ENCODE peak calls at places on chromosomes 4 and X, in nine cellular contexts. L, N, D, Z, U, J, B, T and H are unnamed samples.

GRCh38 chr4:101066586-101066985 is 280.7 kb downstream of the PPP3CA start:
- DNase-seq in L (no peak), U (no peak), T (no peak), N (no peak), D (no peak), B (no peak), Z (no peak), J (no peak), H (no peak)

GRCh38 chrX:24259544-24260240 is 54.2 kb downstream of the SUPT20HL2 start:
- DNase-seq in B (peak; percentile 56), U (peak; percentile 57), D (peak; percentile 67), J (no peak), T (peak; percentile 87), Z (peak; percentile 50), L (peak; percentile 83), N (no peak), H (peak; percentile 30)

GRCh38 chrX:155263854-155264628 is at the start of gene RAB39B:
- DNase-seq in N (peak; percentile 37), U (peak; percentile 58), Z (peak; percentile 4), J (peak; percentile 67), T (peak; percentile 61), B (peak; percentile 26), D (peak; percentile 53), L (peak; percentile 59), H (peak; percentile 38)

GRCh38 chrX:49186125-49187027 is at the start of gene PRICKLE3:
- DNase-seq in Z (peak; percentile 68), B (peak; percentile 61), N (peak; percentile 86), U (peak; percentile 87), L (no peak), T (peak; percentile 84), D (peak; percentile 79), J (peak; percentile 72), H (peak; percentile 91)

GRCh38 chr4:147318581-147318980 is 162.3 kb upstream of the EDNRA start:
- DNase-seq in Z (no peak), N (no peak), B (no peak), D (peak; percentile 4), L (no peak), U (no peak), J (no peak), T (no peak), H (no peak)

GRCh38 chrX:10089378-10089795 is 67.4 kb upstream of the CLCN4 start:
- DNase-seq in N (no peak), B (no peak), U (peak; percentile 34), L (no peak), T (no peak), D (peak; percentile 92), Z (no peak), J (no peak), H (no peak)

GRCh38 chr4:112448211-112448745 is 67.7 kb downstream of the NEUROG2 start:
- DNase-seq in N (no peak), U (no peak), L (peak; percentile 57), T (no peak), D (peak; percentile 30), J (no peak), B (no peak), Z (no peak), H (no peak)

GRCh38 chr4:4758708-4759107 is 100.8 kb upstream of the MSX1 start:
- DNase-seq in B (no peak), Z (no peak), L (no peak), N (no peak), T (no peak), U (no peak), D (no peak), J (no peak), H (no peak)

GRCh38 chr4:104531390-104531789 is 36.7 kb upstream of the CXXC4 start:
- DNase-seq in N (no peak), T (no peak), D (no peak), L (no peak), Z (no peak), J (no peak), U (no peak), B (no peak), H (no peak)

GRCh38 chr4:108887034-108887433 is 124.2 kb upstream of the ETNPPL start:
- DNase-seq in L (no peak), Z (no peak), B (no peak), J (no peak), U (no peak), T (no peak), N (no peak), D (no peak), H (no peak)

GRCh38 chrX:150049647-150050046 is 111.4 kb upstream of the EOLA2 start:
- DNase-seq in Z (no peak), N (no peak), T (no peak), U (no peak), D (no peak), B (no peak), L (no peak), J (no peak), H (no peak)

GRCh38 chrX:20530319-20530979 is 263.7 kb upstream of the RPS6KA3 start:
- DNase-seq in N (no peak), T (peak; percentile 58), L (peak; percentile 45), U (peak; percentile 62), J (peak; percentile 51), B (peak; percentile 30), D (peak; percentile 79), Z (peak; percentile 81), H (peak; percentile 32)

GRCh38 chr4:80069108-80069836 is 3.8 kb downstream of the ANTXR2 start:
- DNase-seq in J (no peak), D (peak; percentile 61), Z (no peak), N (no peak), L (peak; percentile 6), B (no peak), T (no peak), U (no peak), H (no peak)

GRCh38 chr4:150150545-150151156 is 72.4 kb downstream of the DCLK2 start:
- DNase-seq in Z (no peak), B (no peak), N (no peak), U (no peak), T (no peak), L (no peak), J (no peak), D (no peak), H (no peak)

GRCh38 chr4:2787230-2788100 is 5.4 kb upstream of the SH3BP2 start:
- DNase-seq in N (peak; percentile 29), D (no peak), L (peak; percentile 72), Z (no peak), B (no peak), J (peak; percentile 54), U (no peak), T (no peak), H (peak; percentile 72)

GRCh38 chrX:153411255-153411987 is at the start of gene ZFP92:
- DNase-seq in U (no peak), Z (no peak), T (peak; percentile 27), N (peak; percentile 49), B (no peak), L (peak; percentile 90), J (peak; percentile 12), D (no peak), H (peak; percentile 36)

GRCh38 chr4:6668391-6668790 is 25.3 kb upstream of the S100P start:
- DNase-seq in B (no peak), J (no peak), Z (no peak), T (no peak), D (peak; percentile 86), U (no peak), L (peak; percentile 92), N (no peak), H (no peak)

GRCh38 chr4:158129649-158130048 is 43.2 kb downstream of the GASK1B start:
- DNase-seq in D (peak; percentile 37), J (no peak), Z (no peak), T (no peak), U (no peak), B (no peak), L (no peak), N (no peak), H (no peak)

GRCh38 chrX:16695079-16695676 is 17.3 kb downstream of the CTPS2 start:
- DNase-seq in L (peak; percentile 63), T (peak; percentile 77), N (peak; percentile 63), U (peak; percentile 61), D (peak; percentile 75), B (peak; percentile 29), J (peak; percentile 61), Z (peak; percentile 81), H (no peak)

DNA sequence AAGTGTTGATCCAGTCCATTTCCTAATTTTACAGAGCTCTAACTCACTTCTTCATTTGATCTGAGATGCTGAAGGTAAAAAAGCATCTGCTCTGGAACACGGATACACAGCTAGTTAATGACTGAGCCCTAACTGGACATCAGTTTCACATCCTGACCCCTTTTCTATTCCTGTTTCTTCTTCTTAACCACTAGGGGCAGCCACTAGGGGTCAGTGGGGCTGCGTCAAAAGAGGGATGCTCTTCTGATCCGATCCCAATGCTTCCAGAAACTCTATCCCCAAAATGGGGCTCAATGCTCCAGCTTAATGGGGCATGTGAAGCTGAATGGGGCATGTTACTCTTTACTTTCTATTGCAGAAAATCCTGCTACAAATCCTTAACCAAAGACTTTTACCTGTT is 33.4 kb upstream of the PHKA2 start:
- DNase-seq in B (peak; percentile 13), L (peak; percentile 59), N (peak; percentile 15), J (no peak), D (peak; percentile 63), T (peak; percentile 28), U (peak; percentile 22), Z (no peak), H (no peak)
- TF ChIP-seq CTCF in B (peak; percentile 66), L (peak; percentile 64), N (peak; percentile 30), J (no peak), D (peak; percentile 85), T (peak; percentile 44), U (peak; percentile 6), Z (no peak), H (peak; percentile 17)

DNA sequence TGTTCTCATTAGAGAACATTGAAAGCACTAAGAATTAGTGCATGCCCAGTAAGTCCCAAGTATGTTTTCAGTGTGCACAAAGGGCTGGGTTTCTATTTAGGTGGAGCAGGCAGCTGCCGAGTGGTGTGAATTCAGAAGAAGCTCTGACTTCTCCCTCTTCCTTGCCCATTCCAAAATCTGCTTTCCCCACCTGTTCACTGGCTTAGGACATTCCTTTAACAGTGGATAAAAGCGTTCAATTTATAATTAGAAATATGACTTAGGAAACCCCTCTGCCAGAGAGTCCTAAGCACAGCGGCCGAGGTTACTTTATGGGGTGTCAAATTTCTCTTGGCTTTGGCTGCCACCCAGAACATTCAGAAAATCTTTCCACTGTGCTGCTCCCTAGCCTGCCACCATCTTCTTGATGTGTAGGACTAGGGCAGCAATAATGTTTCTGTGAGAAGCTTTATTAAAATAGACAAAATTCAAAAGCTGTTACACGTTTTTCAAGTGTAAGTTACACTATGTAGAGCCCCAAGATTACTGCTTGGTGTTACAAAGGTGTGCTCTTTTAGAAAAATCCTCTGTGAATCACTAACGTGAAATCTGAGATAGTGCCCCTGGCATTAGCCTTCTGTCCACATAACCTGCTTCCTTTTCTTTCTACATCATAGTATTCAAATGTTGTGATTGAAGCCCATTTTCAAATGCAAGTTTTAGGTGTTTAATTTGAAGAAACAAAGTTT is 191.6 kb upstream of the ANKRD50 start:
- DNase-seq in D (peak; percentile 71), B (no peak), T (peak; percentile 26), J (no peak), L (peak; percentile 29), U (peak; percentile 66), Z (peak; percentile 28), N (peak; percentile 13), H (peak; percentile 45)
- H3K4me3 ChIP-seq in D (peak overlapping the region; percentile 41), B (no peak overlapping the region), T (no peak overlapping the region), J (no peak overlapping the region), L (peak overlapping the region; percentile 60), U (no peak overlapping the region), Z (no peak overlapping the region), N (no peak overlapping the region), H (no peak overlapping the region)

GRCh38 chrX:81414630-81415029 is 212.7 kb downstream of the SH3BGRL start:
- DNase-seq in N (no peak), B (no peak), D (peak; percentile 38), Z (no peak), T (no peak), U (no peak), J (no peak), L (no peak), H (no peak)
- H3K27ac ChIP-seq in N (no peak overlapping the region), B (no peak overlapping the region), D (no peak overlapping the region), Z (no peak overlapping the region), T (no peak overlapping the region), U (no peak overlapping the region), J (no peak overlapping the region), L (no peak overlapping the region), H (no peak overlapping the region)

GRCh38 chrX:68462653-68463052 is 29.4 kb upstream of the OPHN1 start:
- DNase-seq in L (no peak), N (no peak), Z (peak; percentile 51), D (peak; percentile 57), B (no peak), J (peak; percentile 12), U (no peak), T (peak; percentile 19), H (no peak)
- TF ChIP-seq CTCF in L (peak; percentile 51), N (peak; percentile 59), Z (peak; percentile 43), D (peak; percentile 63), B (peak; percentile 44), J (peak; percentile 43), U (no peak), T (peak; percentile 53), H (peak; percentile 57)